ENCODE peak calls at places on chromosomes 3 and 15, in five cellular contexts. One of them, this sample, is unnamed.

GRCh38 chr15:92853222-92853621 is 46.9 kb upstream of the CHD2 start:
- DNase-seq in T-helper 1 cell: no peak
- DNase-seq in HTR-8/SVneo: no peak
- DNase-seq in Kasumi-1: no peak
- DNase-seq in left cardiac atrium: no peak
- DNase-seq in this sample: no peak

GRCh38 chr15:79089331-79089889 is 1.2 kb downstream of the RASGRF1 start:
- DNase-seq in Kasumi-1: no peak
- DNase-seq in HTR-8/SVneo: no peak
- DNase-seq in T-helper 1 cell: no peak
- DNase-seq in left cardiac atrium: no peak
- DNase-seq in this sample: no peak

GRCh38 chr15:28942521-28943035 is 56.8 kb downstream of the APBA2 start:
- DNase-seq in T-helper 1 cell: no peak
- DNase-seq in HTR-8/SVneo: no peak
- DNase-seq in Kasumi-1: no peak
- DNase-seq in left cardiac atrium: no peak
- DNase-seq in this sample: no peak

GRCh38 chr3:30098656-30099454 is 507.5 kb upstream of the TGFBR2 start:
- DNase-seq in Kasumi-1: no peak
- DNase-seq in left cardiac atrium: no peak
- DNase-seq in HTR-8/SVneo: peak
- DNase-seq in T-helper 1 cell: no peak
- DNase-seq in this sample: no peak

GRCh38 chr3:160588023-160588422 is 22.7 kb upstream of the KPNA4 start:
- DNase-seq in HTR-8/SVneo: no peak
- DNase-seq in Kasumi-1: no peak
- DNase-seq in T-helper 1 cell: no peak
- DNase-seq in left cardiac atrium: no peak
- DNase-seq in this sample: no peak

GRCh38 chr3:48018841-48019240 is 2.6 kb upstream of the MAP4 start:
- DNase-seq in T-helper 1 cell: no peak
- DNase-seq in left cardiac atrium: no peak
- DNase-seq in HTR-8/SVneo: peak
- DNase-seq in Kasumi-1: no peak
- DNase-seq in this sample: no peak

GRCh38 chr3:156259896-156260788 is 139.8 kb downstream of the KCNAB1 start:
- DNase-seq in T-helper 1 cell: no peak
- DNase-seq in Kasumi-1: no peak
- DNase-seq in left cardiac atrium: no peak
- DNase-seq in HTR-8/SVneo: no peak
- DNase-seq in this sample: no peak

GRCh38 chr3:175129571-175129970 is 270.4 kb downstream of the NAALADL2 start:
- DNase-seq in HTR-8/SVneo: no peak
- DNase-seq in Kasumi-1: no peak
- DNase-seq in T-helper 1 cell: no peak
- DNase-seq in left cardiac atrium: no peak
- DNase-seq in this sample: no peak

GRCh38 chr3:63135362-63135761 is 142.7 kb upstream of the SYNPR start:
- DNase-seq in HTR-8/SVneo: no peak
- DNase-seq in left cardiac atrium: no peak
- DNase-seq in T-helper 1 cell: no peak
- DNase-seq in Kasumi-1: no peak
- DNase-seq in this sample: no peak

This sample was measured in pons.